ENCODE peak calls at places on chromosomes 7 and 10, in nine cellular contexts. Q is neuronal stem cell; T is CD8-positive, alpha-beta T cell; C is AG04450; A is sigmoid colon; O is astrocyte; J is upper lobe of right lung; M is RWPE2; I is ovary. B is an unnamed sample. For H3K9me3, the result is how much of the 10 kb centered on the place peaks cover.

GRCh38 chr10:24951201-24952145 is 933 bp downstream of the PRTFDC1 start:
- DNase-seq in I (peak), J (no peak), O (no peak), T (no peak), Q (no peak), A (no peak), M (no peak), C (no peak), B (no peak)

GRCh38 chr10:771647-772046 is 82.2 kb upstream of the DIP2C start:
- DNase-seq in A (no peak), T (no peak), Q (no peak), I (no peak), C (no peak), J (no peak), O (no peak), M (no peak), B (no peak)

GRCh38 chr7:130887182-130888016 is 153.4 kb upstream of the KLF14 start:
- DNase-seq in O (peak), T (no peak), Q (no peak), J (no peak), C (no peak), A (no peak), M (no peak), I (no peak), B (no peak)

GRCh38 chr10:103833731-103834365 is 21.5 kb downstream of the SH3PXD2A start:
- DNase-seq in O (no peak), M (no peak), C (no peak), I (peak), A (peak), Q (no peak), T (no peak), J (no peak), B (peak)

GRCh38 chr10:129560355-129560754 is 93.3 kb downstream of the MGMT start:
- DNase-seq in Q (no peak), I (no peak), T (no peak), O (no peak), A (no peak), J (no peak), M (no peak), C (no peak), B (no peak)

GRCh38 chr7:85833071-85833470 is 646.2 kb upstream of the SEMA3D start:
- DNase-seq in I (no peak), J (no peak), T (no peak), M (no peak), A (no peak), O (peak), C (no peak), Q (no peak), B (no peak)

GRCh38 chr7:3897430-3898385 is 596.7 kb downstream of the SDK1 start:
- DNase-seq in M (no peak), O (peak), A (no peak), Q (no peak), T (peak), C (peak), J (no peak), I (no peak), B (no peak)

GRCh38 chr7:2663960-2664359 is 24.0 kb upstream of the AMZ1 start:
- DNase-seq in M (no peak), O (no peak), Q (no peak), T (no peak), C (no peak), I (peak), A (no peak), J (no peak), B (no peak)

GRCh38 chr7:2313450-2314208 is 612 bp downstream of the SNX8 start:
- DNase-seq in C (no peak), T (no peak), I (no peak), A (peak), O (no peak), J (no peak), M (peak), Q (no peak), B (peak)

GRCh38 chr7:47576031-47576908 is 5.6 kb downstream of the TNS3 start:
- DNase-seq in M (no peak), Q (no peak), J (no peak), C (no peak), T (no peak), I (peak), A (peak), O (peak), B (peak)

GRCh38 chr10:129773359-129773990 is 190.6 kb downstream of the EBF3 start:
- DNase-seq in A (peak), M (no peak), J (peak), I (no peak), Q (no peak), C (no peak), O (no peak), T (no peak), B (no peak)

DNA sequence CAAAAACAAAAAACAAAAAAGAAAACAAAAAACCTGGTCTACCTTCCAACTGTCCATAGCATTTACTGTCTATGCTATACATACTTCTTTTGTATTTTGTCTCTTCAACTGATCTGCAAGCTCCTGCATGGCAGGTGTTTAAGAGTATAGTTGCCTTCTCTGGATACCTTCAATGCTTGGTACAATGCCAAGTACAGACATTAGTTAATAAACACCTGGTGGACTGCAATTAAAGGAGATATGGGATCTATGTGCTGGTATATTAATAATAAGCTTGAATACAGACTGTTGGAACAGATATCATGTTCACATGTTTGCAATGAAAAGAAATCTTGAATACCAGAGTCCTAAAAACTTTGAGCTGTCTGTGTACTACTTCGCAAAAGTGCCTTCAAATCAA is 85.3 kb downstream of the DNMBP start:
- DNase-seq in A (no peak), Q (no peak), M (no peak), T (no peak), J (no peak), I (no peak), C (no peak), O (no peak), B (no peak)
- H3K27ac ChIP-seq in A (no peak), Q (no peak), M (peak), T (no peak), J (no peak), I (no peak), C (no peak), O (no peak), B (no peak)

GRCh38 chr7:126401918-126402317 is 850.8 kb downstream of the GRM8 start:
- DNase-seq in A (no peak), I (no peak), T (no peak), O (no peak), C (no peak), Q (no peak), M (no peak), J (no peak), B (no peak)
- H3K9me3 ChIP-seq in A (under half), I (under half), T (under half), O (under half), C (under half), Q (under half), M (under half), J (under half), B (under half)

GRCh38 chr7:102837802-102838201 is 75.0 kb upstream of the LRRC17 start:
- DNase-seq in C (no peak), A (no peak), I (no peak), J (no peak), O (no peak), M (no peak), Q (no peak), T (no peak), B (no peak)
- H3K27ac ChIP-seq in C (no peak), A (no peak), I (no peak), J (no peak), O (no peak), M (no peak), Q (no peak), T (no peak), B (no peak)

DNA sequence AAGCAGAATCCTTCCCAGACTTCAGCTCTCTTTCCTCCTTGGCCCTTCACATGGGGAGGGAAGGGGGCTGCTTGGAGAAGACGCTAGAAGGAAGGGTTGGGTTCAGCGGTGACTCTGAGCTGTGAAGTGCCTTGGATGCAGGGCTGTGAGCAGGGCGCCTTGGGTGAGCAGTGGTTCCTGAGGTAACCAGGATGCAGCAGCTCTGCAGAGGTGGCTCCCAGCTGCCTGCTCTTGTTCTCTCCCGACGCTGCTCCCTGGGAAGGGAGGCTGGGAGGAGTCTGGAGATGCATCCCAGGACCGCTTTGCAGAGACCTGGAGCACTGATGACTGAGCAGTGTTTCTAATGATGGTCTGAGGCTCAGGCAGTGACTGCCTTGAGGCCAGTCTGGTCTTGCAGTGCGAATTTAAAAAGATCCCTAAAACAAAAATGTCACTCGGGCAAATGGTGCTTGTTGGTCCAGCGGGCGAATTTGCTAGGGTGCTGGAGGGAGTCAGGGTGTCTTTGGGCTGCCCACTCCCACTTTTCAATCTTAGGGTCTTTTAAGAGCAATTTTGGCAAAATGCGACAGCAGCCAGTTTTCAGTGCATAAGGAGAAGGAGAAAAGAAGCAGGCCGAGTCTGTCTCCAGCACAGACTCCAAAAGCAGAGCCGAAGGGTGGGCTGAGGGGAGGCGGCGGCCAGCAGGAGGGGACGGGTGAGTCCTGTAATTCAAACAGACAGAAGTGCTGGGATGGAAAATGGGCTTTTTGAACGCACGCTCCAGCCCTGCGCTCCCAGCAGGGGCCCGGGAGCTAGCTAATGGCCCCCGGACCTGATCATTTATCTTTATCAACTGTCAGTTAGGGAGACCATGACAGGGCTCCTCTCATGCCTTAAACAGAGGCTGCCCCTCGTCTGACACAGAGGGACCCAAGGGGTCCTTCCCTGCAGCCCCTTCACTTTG is 191.2 kb upstream of the SHH start:
- DNase-seq in O (no peak), Q (no peak), C (no peak), J (no peak), M (no peak), A (no peak), T (no peak), I (no peak), B (peak)
- H3K9me3 ChIP-seq in O (under half), Q (under half), C (half or more), J (under half), M (under half), A (under half), T (under half), I (under half), B (under half)

GRCh38 chr10:12629767-12630165 is 280.4 kb downstream of the CAMK1D start:
- DNase-seq in O (no peak), J (no peak), M (no peak), Q (no peak), C (no peak), A (no peak), I (no peak), T (no peak), B (no peak)
- H3K27ac ChIP-seq in O (no peak), J (no peak), M (no peak), Q (no peak), C (no peak), A (no peak), I (no peak), T (no peak), B (no peak)

GRCh38 chr7:158111556-158111880 is 476.1 kb downstream of the PTPRN2 start:
- DNase-seq in J (no peak), I (no peak), M (no peak), Q (no peak), O (no peak), C (no peak), A (no peak), T (no peak), B (no peak)

GRCh38 chr7:158111906-158112570 is 475.6 kb downstream of the PTPRN2 start:
- DNase-seq in T (no peak), O (no peak), C (no peak), M (no peak), A (no peak), I (no peak), Q (no peak), J (no peak), B (no peak)

GRCh38 chr7:158114056-158114850 is 473.4 kb downstream of the PTPRN2 start:
- DNase-seq in I (no peak), Q (no peak), M (no peak), C (no peak), T (no peak), O (no peak), A (no peak), J (peak), B (peak)

GRCh38 chr7:158113321-158114025 is 474.1 kb downstream of the PTPRN2 start:
- DNase-seq in Q (no peak), T (no peak), I (no peak), M (no peak), A (no peak), O (no peak), C (no peak), J (no peak), B (peak)

DNA sequence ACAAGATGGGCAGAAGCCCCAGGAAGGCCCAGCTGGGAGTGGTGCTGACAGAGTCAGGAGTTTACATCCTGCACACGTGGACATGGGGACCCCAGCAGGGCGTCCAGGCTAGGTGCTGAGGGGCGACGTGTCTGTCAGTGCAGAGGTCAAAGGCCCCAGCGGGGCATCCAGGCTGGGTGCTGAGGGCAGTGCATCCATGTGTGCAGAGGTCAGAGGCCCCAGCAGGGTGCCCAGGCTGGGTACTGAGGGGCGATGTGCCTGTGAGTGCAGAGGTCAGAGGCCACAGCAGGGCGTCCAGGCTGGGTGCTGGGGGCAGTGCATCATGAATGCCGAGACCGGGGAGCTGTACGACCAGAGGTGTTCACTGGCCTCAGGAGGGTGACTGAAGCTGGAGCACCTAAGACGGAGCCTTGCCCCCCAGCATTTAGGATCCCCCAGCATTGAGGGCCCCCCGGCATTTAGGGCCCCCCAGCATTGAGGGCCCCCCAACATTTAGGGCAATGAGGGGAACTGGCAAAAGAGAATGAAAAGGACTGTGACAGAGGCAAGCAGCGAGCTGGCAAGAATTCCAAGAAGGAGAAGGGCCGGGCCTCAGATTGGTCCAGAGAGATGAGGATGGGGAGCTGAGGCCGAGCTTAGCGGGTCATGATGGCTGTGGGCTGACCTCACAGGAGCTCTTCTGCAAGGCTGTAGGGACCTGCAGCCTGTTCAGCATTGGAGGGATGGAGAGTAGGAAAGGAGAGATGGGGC is 474.9 kb downstream of the PTPRN2 start:
- DNase-seq in T (no peak), M (no peak), Q (no peak), J (no peak), O (no peak), C (no peak), I (no peak), A (no peak), B (no peak)
- H3K9me3 ChIP-seq in T (under half), M (under half), Q (under half), J (under half), O (under half), C (half or more), I (under half), A (under half), B (under half)

DNA sequence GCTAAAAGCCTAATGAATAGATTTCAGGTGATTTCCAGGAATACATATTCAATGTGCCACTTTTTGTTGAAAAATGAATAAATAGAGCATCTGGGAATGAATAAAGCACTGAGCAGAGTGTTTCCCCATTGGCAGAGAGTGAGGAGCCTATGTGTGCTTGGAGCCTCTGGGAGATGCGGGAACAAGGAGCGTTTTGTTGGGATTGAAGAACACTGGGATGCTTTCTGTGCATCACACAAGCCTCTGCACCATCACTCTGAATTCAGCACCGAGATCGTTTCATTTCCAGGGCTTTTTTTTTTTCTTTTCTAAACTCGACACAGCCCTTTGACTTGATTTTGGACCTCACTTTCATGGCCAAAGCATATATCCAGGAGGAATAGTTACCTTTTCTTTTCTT is 111.4 kb downstream of the BAMBI start:
- DNase-seq in C (no peak), J (no peak), M (no peak), A (no peak), I (no peak), Q (no peak), O (no peak), T (no peak), B (no peak)
- H3K27ac ChIP-seq in C (no peak), J (no peak), M (no peak), A (no peak), I (no peak), Q (no peak), O (no peak), T (no peak), B (no peak)

DNA sequence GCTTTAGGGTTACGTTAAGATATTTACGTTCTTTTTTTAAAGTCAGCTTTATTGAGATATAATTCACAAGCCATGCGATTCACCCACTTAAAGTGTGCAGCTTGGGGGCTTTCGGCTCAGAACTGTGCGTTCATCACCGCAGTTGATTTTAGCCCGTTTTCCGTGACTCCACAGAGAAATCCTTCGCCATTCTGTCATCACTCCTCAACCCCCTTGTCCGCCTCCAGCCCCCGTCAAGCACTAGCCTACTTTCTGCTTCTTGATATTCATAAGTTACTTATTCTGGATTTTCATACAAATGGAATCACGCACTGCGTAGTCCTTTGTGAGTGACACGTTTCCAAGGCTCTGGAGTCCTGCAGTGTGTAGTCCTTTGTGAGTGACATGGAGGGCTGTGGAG is 20.4 kb downstream of the FAM20C start:
- DNase-seq in T (no peak), C (no peak), J (no peak), A (no peak), I (no peak), O (no peak), M (no peak), Q (no peak), B (no peak)
- H3K9me3 ChIP-seq in T (under half), C (under half), J (under half), A (under half), I (under half), O (under half), M (under half), Q (under half), B (under half)

DNA sequence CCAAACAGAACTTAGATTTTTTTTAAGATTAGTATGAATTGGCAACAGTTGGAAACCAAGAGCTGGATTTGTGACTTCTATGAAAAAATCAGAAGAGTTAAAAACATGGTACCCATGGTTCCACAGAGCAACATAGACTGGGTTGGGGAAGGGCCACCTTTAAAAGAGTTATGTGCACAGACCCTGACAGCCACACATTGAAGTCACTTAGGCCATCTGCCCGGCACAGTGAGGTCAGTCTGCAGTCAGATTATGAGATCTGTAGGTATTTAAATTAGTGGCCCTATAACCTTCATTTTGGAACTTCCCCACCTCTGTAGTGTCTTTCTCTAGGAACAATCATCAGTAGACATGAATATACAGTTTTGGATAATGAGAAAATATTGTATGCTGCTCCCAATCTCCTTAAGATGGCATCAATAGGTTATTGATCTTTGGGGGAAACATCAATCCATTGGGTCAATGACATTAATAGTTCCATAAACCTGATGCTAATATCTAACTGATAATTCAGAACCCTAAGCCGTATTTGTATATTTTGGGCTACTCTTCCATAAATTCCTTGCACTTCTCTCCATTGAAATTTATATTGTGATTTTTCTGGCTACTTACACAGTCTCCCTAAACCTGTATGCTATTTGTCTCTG is 7.0 kb downstream of the ANKRD1 start:
- DNase-seq in C (no peak), Q (no peak), O (no peak), T (no peak), I (no peak), A (no peak), M (no peak), J (no peak), B (no peak)
- H3K27ac ChIP-seq in C (no peak), Q (no peak), O (no peak), T (no peak), I (no peak), A (no peak), M (no peak), J (no peak), B (no peak)

GRCh38 chr10:38045129-38045528 is 34.7 kb downstream of the ZNF33A start:
- DNase-seq in J (no peak), I (no peak), C (no peak), O (no peak), M (no peak), T (no peak), Q (no peak), A (no peak), B (no peak)

GRCh38 chr10:38054361-38054797 is 39.8 kb upstream of the ZNF37A start:
- DNase-seq in A (no peak), J (no peak), C (peak), O (peak), I (no peak), T (no peak), Q (no peak), M (no peak), B (no peak)

GRCh38 chr10:38047666-38048065 is 37.2 kb downstream of the ZNF33A start:
- DNase-seq in I (no peak), T (no peak), M (no peak), O (no peak), Q (no peak), A (no peak), C (no peak), J (no peak), B (no peak)

DNA sequence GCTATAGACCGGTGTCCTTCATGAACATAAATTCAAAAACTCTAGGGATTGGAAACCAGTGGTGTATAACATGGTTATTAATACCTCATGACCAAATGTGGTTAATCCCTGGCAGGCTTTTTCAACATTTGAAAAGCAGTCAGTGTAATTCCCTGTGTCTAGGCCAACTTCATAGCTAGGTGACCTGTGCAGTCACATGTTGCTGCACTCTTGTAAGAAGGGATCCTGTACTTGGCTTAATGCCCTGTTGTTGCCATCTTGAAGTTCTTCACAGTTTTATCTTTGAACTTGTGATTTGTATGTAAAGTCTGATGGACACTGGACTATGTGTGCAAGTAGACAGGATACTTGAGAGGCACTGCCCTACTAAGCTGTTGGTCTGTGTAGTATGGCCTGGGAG is 39.7 kb downstream of the ZNF33A start:
- DNase-seq in T (no peak), A (no peak), M (no peak), C (no peak), Q (no peak), J (no peak), I (no peak), O (no peak), B (no peak)
- H3K9me3 ChIP-seq in T (under half), A (under half), M (under half), C (under half), Q (under half), J (under half), I (under half), O (under half), B (under half)